ENCODE peak calls at places on chromosomes 3 and 15, in ten cellular contexts. W is cardiac muscle cell; F is GM23248; G is effector memory CD4-positive, alpha-beta T cell; T is bronchial epithelial cell; U is thyroid gland; V is dorsolateral prefrontal cortex; E is PC-3; C is lung; B is Peyer's patch. X is an unnamed sample. For H3K27me3, the result is how much of the 10 kb centered on the place peaks cover.

GRCh38 chr3:52237659-52238172 is 1.2 kb downstream of the TWF2 start:
- DNase-seq in W (peak), F (peak), G (no peak), T (peak), U (peak), V (peak), E (peak), C (peak), B (peak), X (no peak)

GRCh38 chr3:125644036-125645025 is 49.0 kb upstream of the OSBPL11 start:
- DNase-seq in W (peak), F (peak), G (no peak), T (peak), U (peak), V (no peak), E (no peak), C (peak), B (no peak), X (no peak)

GRCh38 chr3:128145279-128145678 is 8.0 kb upstream of the EEFSEC start:
- DNase-seq in W (no peak), F (no peak), G (no peak), T (no peak), U (no peak), V (no peak), E (no peak), C (peak), B (no peak), X (no peak)

GRCh38 chr3:62559831-62560445 is 186.6 kb upstream of the FEZF2 start:
- DNase-seq in W (peak), F (peak), G (no peak), T (peak), U (no peak), V (no peak), E (peak), C (no peak), B (no peak), X (no peak)

GRCh38 chr3:73616056-73616455 is 8.7 kb downstream of the PDZRN3 start:
- DNase-seq in W (no peak), F (no peak), G (no peak), T (no peak), U (no peak), V (no peak), E (no peak), C (no peak), B (no peak), X (no peak)

GRCh38 chr3:50352762-50353161 is 2.1 kb downstream of the CYB561D2 start:
- DNase-seq in W (no peak), F (peak), G (no peak), T (peak), U (no peak), V (no peak), E (peak), C (no peak), B (no peak), X (no peak)

GRCh38 chr15:88397506-88397905 is 69.7 kb downstream of the MRPL46 start:
- DNase-seq in W (no peak), F (no peak), G (no peak), T (no peak), U (no peak), V (no peak), E (no peak), C (no peak), B (no peak), X (no peak)

GRCh38 chr3:42226470-42227425 is 39.2 kb downstream of the CCK start:
- DNase-seq in W (no peak), F (peak), G (no peak), T (peak), U (no peak), V (no peak), E (no peak), C (peak), B (no peak), X (no peak)

GRCh38 chr15:78033864-78034263 is 43.6 kb downstream of the TBC1D2B start:
- DNase-seq in W (no peak), F (no peak), G (peak), T (no peak), U (no peak), V (no peak), E (no peak), C (no peak), B (peak), X (peak)

GRCh38 chr3:171804618-171805389 is 5.5 kb downstream of the PLD1 start:
- DNase-seq in W (peak), F (peak), G (no peak), T (no peak), U (no peak), V (no peak), E (no peak), C (no peak), B (no peak), X (no peak)

GRCh38 chr3:152452318-152452717 is 183.6 kb downstream of the MBNL1 start:
- DNase-seq in W (no peak), F (no peak), G (no peak), T (peak), U (peak), V (no peak), E (no peak), C (peak), B (no peak), X (no peak)

GRCh38 chr15:25734680-25735355 is 128.3 kb downstream of the ATP10A start:
- DNase-seq in W (no peak), F (no peak), G (no peak), T (no peak), U (no peak), V (no peak), E (no peak), C (peak), B (no peak), X (no peak)

GRCh38 chr3:197229178-197229577 is 69.2 kb downstream of the DLG1 start:
- DNase-seq in W (no peak), F (no peak), G (no peak), T (no peak), U (no peak), V (no peak), E (no peak), C (no peak), B (no peak), X (no peak)

GRCh38 chr3:177419904-177420601 is 222.8 kb upstream of the TBL1XR1 start:
- DNase-seq in W (no peak), F (peak), G (no peak), T (no peak), U (peak), V (no peak), E (no peak), C (no peak), B (no peak), X (no peak)

GRCh38 chr3:30294241-30294667 is 312.1 kb upstream of the TGFBR2 start:
- DNase-seq in W (peak), F (peak), G (no peak), T (no peak), U (peak), V (no peak), E (no peak), C (no peak), B (no peak), X (no peak)

GRCh38 chr3:56361731-56362130 is 106.5 kb downstream of the ERC2 start:
- DNase-seq in W (no peak), F (no peak), G (no peak), T (peak), U (no peak), V (no peak), E (no peak), C (no peak), B (no peak), X (no peak)

GRCh38 chr3:141834296-141834695 is 42.1 kb upstream of the ATP1B3 start:
- DNase-seq in W (no peak), F (no peak), G (no peak), T (no peak), U (no peak), V (no peak), E (no peak), C (no peak), B (no peak), X (no peak)

GRCh38 chr15:66496951-66497501 is 536 bp downstream of the SNAPC5 start:
- DNase-seq in W (no peak), F (peak), G (no peak), T (peak), U (no peak), V (no peak), E (no peak), C (no peak), B (no peak), X (no peak)

GRCh38 chr15:90291679-90292356 is 26.3 kb downstream of the NGRN start:
- DNase-seq in W (no peak), F (peak), G (no peak), T (peak), U (no peak), V (no peak), E (peak), C (peak), B (no peak), X (peak)

GRCh38 chr3:141476033-141476432 is 10.8 kb upstream of the RASA2 start:
- DNase-seq in W (no peak), F (no peak), G (no peak), T (no peak), U (no peak), V (no peak), E (no peak), C (no peak), B (peak), X (peak)

GRCh38 chr15:99174567-99174966 is 69.7 kb downstream of the SYNM start:
- DNase-seq in W (no peak), F (no peak), G (no peak), T (no peak), U (no peak), V (no peak), E (no peak), C (no peak), B (no peak), X (no peak)

GRCh38 chr3:170751083-170751893 is 118.7 kb downstream of the RPL22L1 start:
- DNase-seq in W (peak), F (peak), G (no peak), T (peak), U (peak), V (no peak), E (peak), C (peak), B (no peak), X (no peak)

GRCh38 chr3:78507196-78507984 is 1260.4 kb downstream of the ROBO1 start:
- DNase-seq in W (no peak), F (no peak), G (no peak), T (peak), U (no peak), V (no peak), E (peak), C (no peak), B (no peak), X (no peak)

GRCh38 chr3:169189486-169189885 is 474.0 kb downstream of the MECOM start:
- DNase-seq in W (no peak), F (no peak), G (no peak), T (no peak), U (no peak), V (no peak), E (peak), C (no peak), B (no peak), X (no peak)

GRCh38 chr15:51160484-51160883 is 65.8 kb upstream of the TNFAIP8L3 start:
- DNase-seq in W (no peak), F (no peak), G (no peak), T (no peak), U (no peak), V (peak), E (no peak), C (no peak), B (no peak), X (no peak)

GRCh38 chr15:24068102-24068501 is 381.0 kb upstream of the NDN start:
- DNase-seq in W (no peak), F (no peak), G (no peak), T (no peak), U (peak), V (no peak), E (no peak), C (no peak), B (no peak), X (no peak)

DNA sequence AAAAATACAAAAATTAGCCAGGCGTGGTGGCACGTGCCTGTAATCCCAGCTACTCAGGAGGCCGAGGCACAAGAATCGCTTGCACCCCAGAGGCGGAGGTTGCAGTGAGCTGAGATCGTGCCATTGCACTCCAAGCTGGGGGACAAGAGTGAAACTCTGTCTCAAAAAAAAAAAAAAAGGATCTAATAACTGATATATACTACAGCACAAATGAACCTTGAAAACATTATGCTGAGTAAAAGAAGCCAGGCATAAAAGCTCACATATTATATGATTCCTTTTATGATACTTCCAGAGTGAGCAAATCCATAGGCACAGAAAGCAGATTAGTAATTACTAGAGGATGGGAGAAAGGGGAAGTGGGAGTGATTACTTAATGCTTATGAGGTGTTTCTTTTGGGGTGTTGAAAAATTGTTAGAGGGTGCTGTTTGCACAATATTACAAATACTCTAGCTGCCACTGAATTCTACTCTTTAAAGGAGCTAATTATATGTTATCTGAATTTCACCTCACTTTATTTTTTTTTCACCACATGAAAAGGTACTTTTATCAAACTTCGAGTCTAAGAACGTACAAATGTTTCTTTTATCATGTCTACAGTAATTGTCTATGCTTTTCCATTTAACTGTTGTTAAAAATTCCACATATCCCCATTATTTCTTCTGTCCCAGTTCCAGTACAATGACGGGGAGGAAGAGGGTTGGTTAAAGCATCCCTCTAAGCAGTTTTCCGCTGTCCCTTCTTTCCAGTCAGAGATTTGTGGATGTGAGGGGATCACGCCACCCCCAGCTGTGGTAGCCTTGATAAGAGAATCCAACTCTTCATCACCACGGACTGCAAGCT is 77.7 kb upstream of the FAM174B start:
- DNase-seq in W (no peak), F (peak), G (no peak), T (no peak), U (no peak), V (no peak), E (no peak), C (no peak), B (no peak), X (no peak)
- H3K4me3 ChIP-seq in W (no peak), F (peak), G (no peak), T (no peak), U (no peak), V (peak), E (no peak), C (no peak), B (no peak), X (no peak)

GRCh38 chr3:186189492-186189891 is 80.6 kb upstream of the ETV5 start:
- DNase-seq in W (no peak), F (no peak), G (no peak), T (peak), U (no peak), V (no peak), E (no peak), C (no peak), B (no peak), X (no peak)
- H3K27me3 ChIP-seq in W (half or more), F (under half), G (under half), T (under half), U (under half), V (under half), E (half or more), C (under half), B (under half), X (under half)

DNA sequence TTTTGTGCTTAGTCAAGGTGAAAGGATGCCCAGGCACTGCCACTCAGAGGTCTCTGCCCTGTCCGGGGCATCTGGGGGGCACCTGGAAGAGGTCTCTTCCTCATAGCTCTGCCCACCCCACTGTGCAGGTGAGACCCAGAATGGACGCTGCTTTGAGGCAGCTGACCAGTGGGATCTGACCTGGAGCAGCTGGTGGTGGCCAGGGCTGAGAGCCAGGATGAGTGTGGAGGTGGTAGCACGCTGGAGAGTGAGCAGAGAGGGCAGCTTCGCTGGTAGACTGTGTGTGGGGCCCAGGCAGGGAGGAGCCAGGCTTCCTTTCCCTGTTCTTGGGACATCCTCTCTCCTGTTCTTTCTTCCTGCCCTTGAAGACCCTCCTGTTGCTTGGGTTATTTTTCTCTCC is 32.2 kb upstream of the PLA2G4E start:
- DNase-seq in W (no peak), F (no peak), G (no peak), T (no peak), U (peak), V (no peak), E (no peak), C (no peak), B (no peak), X (no peak)
- H3K4me3 ChIP-seq in W (no peak), F (no peak), G (no peak), T (no peak), U (no peak), V (no peak), E (no peak), C (no peak), B (no peak), X (no peak)

DNA sequence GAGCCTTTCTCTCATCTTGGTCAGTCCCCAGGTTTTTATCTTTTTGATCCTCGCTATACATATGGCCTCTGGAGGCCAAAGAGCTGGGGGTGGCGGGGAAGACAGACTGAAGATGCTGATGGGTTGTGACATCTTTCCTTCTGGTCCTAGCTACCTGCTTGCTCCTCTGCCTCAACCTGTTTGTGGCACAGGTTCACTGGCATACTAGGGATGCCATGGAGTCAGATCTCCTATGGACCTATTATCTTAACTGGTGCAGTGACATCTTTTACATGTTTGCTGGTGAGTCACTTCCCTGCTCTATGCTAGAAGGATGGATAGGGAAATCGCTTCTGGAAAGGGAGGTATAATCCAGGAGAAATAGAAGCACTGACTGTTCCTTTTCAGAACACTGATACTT is 8.8 kb downstream of the TMEM202 start:
- DNase-seq in W (no peak), F (no peak), G (no peak), T (no peak), U (no peak), V (no peak), E (no peak), C (no peak), B (no peak), X (no peak)
- H3K27me3 ChIP-seq in W (under half), F (half or more), G (under half), T (under half), U (under half), V (under half), E (half or more), C (under half), B (under half), X (under half)

GRCh38 chr15:74542192-74543042 is 1.4 kb downstream of the ARID3B start:
- DNase-seq in W (no peak), F (no peak), G (no peak), T (peak), U (no peak), V (no peak), E (no peak), C (no peak), B (no peak), X (no peak)
- H3K4me3 ChIP-seq in W (peak), F (peak), G (peak), T (peak), U (no peak), V (peak), E (peak), C (no peak), B (peak), X (peak)

GRCh38 chr3:195037017-195037373 is 234.0 kb downstream of the XXYLT1 start:
- DNase-seq in W (no peak), F (no peak), G (no peak), T (no peak), U (no peak), V (no peak), E (no peak), C (no peak), B (no peak), X (no peak)
- H3K27me3 ChIP-seq in W (under half), F (under half), G (under half), T (under half), U (under half), V (under half), E (under half), C (under half), B (under half), X (under half)

DNA sequence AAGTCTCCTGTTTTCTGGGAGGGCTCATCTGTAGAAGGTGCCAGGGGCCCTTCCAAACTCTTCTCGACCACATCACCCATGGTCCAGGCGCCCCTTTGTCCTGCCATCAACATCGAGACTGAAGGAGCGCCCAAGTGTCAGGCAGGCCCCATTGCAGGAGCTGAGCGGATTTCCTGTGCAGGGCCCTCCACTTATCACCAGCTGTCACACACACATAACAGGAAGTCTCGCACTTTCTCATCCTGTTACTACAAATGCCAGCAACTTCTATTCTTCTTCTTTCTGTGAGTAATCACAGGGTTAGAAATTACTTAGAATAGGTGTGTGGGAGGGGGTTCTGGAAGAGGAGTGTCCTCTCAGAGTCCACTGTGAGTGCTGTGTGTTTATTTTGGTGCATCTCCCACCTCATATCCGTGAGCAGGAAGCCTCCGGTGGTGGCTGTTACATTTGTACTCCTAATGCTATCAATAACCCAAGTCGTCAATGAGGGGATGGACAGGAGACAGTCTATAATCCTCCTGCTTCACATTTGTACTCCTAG is at the start of gene KLHL6:
- DNase-seq in W (peak), F (no peak), G (peak), T (no peak), U (peak), V (no peak), E (no peak), C (no peak), B (peak), X (peak)
- H3K4me3 ChIP-seq in W (no peak), F (no peak), G (peak), T (no peak), U (no peak), V (peak), E (no peak), C (no peak), B (peak), X (peak)

DNA sequence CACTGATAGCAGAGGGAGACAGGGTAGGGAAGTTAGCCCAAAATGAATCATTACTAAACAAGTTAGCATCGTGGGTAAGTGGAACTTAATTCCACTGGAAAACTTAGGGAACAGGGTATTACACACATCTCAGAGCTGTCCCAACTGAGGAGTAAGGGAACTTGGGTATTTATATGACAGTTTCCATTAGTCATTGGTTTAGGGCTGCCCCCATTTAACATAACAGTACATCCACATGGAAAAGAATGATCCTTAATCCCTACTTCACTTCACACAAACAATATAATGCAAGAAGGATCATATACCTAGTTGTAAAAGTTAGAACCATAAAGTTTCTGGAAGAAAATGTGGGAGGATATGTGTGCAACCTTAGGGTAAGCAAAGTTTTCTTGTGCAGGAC is 4.3 kb upstream of the REC114 start:
- DNase-seq in W (no peak), F (no peak), G (no peak), T (no peak), U (no peak), V (no peak), E (no peak), C (no peak), B (no peak), X (no peak)
- H3K27me3 ChIP-seq in W (under half), F (half or more), G (under half), T (under half), U (under half), V (under half), E (half or more), C (under half), B (under half), X (under half)

DNA sequence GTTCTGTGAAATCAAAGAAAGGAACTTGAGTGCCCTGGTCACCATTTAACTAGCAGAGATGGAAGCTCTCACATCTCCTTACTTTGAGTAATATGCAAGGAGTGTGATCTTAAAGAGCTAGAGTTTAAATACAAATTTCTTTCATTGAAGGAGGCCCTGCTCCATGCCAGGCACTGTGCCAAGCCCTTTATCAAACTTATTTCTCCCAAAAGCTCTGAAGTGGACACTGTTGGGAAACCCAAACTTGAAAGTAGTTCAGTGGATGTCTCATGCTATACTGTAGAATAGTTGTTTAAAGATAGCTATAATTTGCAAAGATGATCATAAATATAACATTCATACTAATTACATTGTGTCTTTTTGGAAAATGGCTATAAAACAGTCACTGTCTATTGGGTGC is 17.1 kb downstream of the GALNT15 start:
- DNase-seq in W (peak), F (no peak), G (no peak), T (no peak), U (no peak), V (no peak), E (no peak), C (no peak), B (no peak), X (no peak)
- H3K4me3 ChIP-seq in W (no peak), F (no peak), G (no peak), T (no peak), U (no peak), V (no peak), E (no peak), C (no peak), B (no peak), X (no peak)

X was measured in DND-41.